ENCODE peak calls at places on chromosomes 3 and 15, in ten cellular contexts. Y is testis, E is body of pancreas, H is adrenal gland, L is uterus, D is heart left ventricle, Q is right lobe of liver, A is stomach, C is suprapubic skin, S is thyroid gland. F is an unnamed sample.

GRCh38 chr3:60053518-60054265 is 1003.9 kb upstream of the CFAP20DC start:
- DNase-seq in Q (no peak), S (no peak), Y (no peak), D (no peak), A (no peak), L (no peak), C (no peak), E (no peak), H (no peak), F (no peak)

GRCh38 chr3:11720220-11721113 is 76.8 kb upstream of the VGLL4 start:
- DNase-seq in Q (peak), E (peak), H (peak), L (peak), C (peak), Y (peak), A (peak), S (peak), D (peak), F (no peak)

GRCh38 chr3:174541708-174542107 is 317.4 kb upstream of the NAALADL2 start:
- DNase-seq in Q (no peak), L (no peak), E (no peak), Y (no peak), A (no peak), H (no peak), C (no peak), D (no peak), S (no peak), F (no peak)

GRCh38 chr3:152071924-152072323 is 196.8 kb upstream of the MBNL1 start:
- DNase-seq in H (peak), L (no peak), S (no peak), A (no peak), Q (no peak), D (no peak), Y (peak), E (no peak), C (no peak), F (no peak)

GRCh38 chr3:217436-217835 is 20.9 kb downstream of the CHL1 start:
- DNase-seq in L (no peak), E (no peak), Q (no peak), Y (no peak), C (no peak), A (no peak), D (no peak), H (no peak), S (no peak), F (no peak)

GRCh38 chr15:36469567-36469966 is 109.9 kb upstream of the CDIN1 start:
- DNase-seq in A (no peak), D (no peak), Q (no peak), E (no peak), H (no peak), S (no peak), C (no peak), L (no peak), Y (no peak), F (no peak)

GRCh38 chr15:57506422-57506821 is 85.3 kb upstream of the MYZAP start:
- DNase-seq in D (no peak), C (no peak), A (no peak), E (peak), Q (no peak), S (no peak), H (no peak), Y (no peak), L (no peak), F (no peak)

GRCh38 chr3:33490641-33491241 is 50.5 kb upstream of the UBP1 start:
- DNase-seq in E (no peak), A (peak), L (no peak), C (no peak), Q (no peak), Y (no peak), S (peak), D (no peak), H (no peak), F (no peak)

GRCh38 chr15:41893422-41894250 is at the start of gene SPTBN5:
- DNase-seq in H (no peak), E (no peak), D (no peak), C (peak), Q (peak), A (no peak), L (no peak), S (no peak), Y (no peak), F (no peak)

GRCh38 chr15:41895957-41896356 is 2.1 kb upstream of the SPTBN5 start:
- DNase-seq in E (no peak), Y (no peak), C (no peak), L (no peak), A (no peak), S (no peak), H (no peak), Q (no peak), D (no peak), F (no peak)

GRCh38 chr15:41894251-41894790 is 468 bp upstream of the SPTBN5 start:
- DNase-seq in H (no peak), E (no peak), D (no peak), C (peak), S (no peak), Q (no peak), Y (no peak), A (no peak), L (no peak), F (no peak)

GRCh38 chr15:41895491-41895890 is 1.6 kb upstream of the SPTBN5 start:
- DNase-seq in L (no peak), S (no peak), D (no peak), Q (peak), Y (no peak), E (no peak), H (no peak), C (peak), A (no peak), F (no peak)

DNA sequence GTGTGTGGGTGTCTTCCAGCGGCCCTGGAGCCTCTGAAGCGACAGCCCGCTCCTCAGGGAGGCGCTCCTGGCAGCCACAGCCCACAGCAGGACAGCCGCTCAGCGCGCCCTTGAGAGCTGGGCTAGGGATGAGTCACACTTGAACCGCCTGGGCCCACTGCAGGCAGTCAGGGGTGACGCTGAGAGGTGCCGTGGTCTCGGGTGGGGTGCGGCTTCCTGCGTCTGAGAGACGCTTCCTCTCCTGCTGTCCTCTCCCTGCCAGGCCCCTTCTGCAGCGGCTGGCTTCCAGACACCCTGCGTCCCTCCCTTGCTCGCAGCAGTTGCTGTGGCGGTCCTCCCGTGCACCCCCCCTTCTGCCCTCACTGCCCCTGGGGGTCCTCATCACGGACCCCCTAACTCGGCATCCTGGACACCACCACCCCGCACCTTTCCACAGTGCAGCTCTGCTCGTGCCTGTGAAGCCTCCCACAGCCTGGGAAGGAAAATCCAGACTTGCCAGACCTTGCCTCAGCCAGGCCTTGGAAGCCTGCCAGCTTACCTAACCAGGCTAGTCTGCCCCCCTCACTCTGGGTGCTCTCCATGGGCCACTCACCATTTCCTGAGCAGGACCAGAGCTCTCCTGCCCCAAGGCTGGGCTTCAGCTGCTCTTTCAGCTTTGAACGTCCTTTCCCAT is 1.1 kb upstream of the SPTBN5 start:
- DNase-seq in A (peak), C (peak), Y (peak), H (peak), Q (peak), L (peak), D (peak), S (peak), E (peak), F (peak)
- TF ChIP-seq CTCF in A (no peak), C (no peak), Y (no peak), H (no peak), Q (no peak), L (no peak), D (peak), S (no peak), E (no peak), F (no peak)

GRCh38 chr3:101676219-101676764 is 640 bp downstream of the ZBTB11 start:
- DNase-seq in C (peak), A (peak), Q (peak), D (peak), H (peak), S (peak), L (peak), Y (peak), E (peak), F (no peak)
- TF ChIP-seq POLR2A in C (no peak), A (no peak), Q (peak), D (no peak), H (peak), S (no peak), L (peak), Y (no peak), E (peak), F (no peak)

GRCh38 chr3:50154476-50154839 is 666 bp upstream of the SEMA3F start:
- DNase-seq in Q (no peak), D (no peak), H (no peak), E (no peak), A (no peak), S (no peak), L (no peak), Y (no peak), C (no peak), F (no peak)
- TF ChIP-seq CTCF in Q (peak), D (peak), H (no peak), E (peak), A (no peak), S (peak), L (peak), Y (no peak), C (no peak), F (no peak)

GRCh38 chr3:176988795-176989194 is 208.5 kb downstream of the TBL1XR1 start:
- DNase-seq in D (no peak), C (no peak), A (no peak), Y (no peak), H (no peak), S (no peak), E (no peak), Q (no peak), L (no peak), F (no peak)
- TF ChIP-seq POLR2A in D (no peak), C (no peak), A (no peak), Y (no peak), H (no peak), S (no peak), E (no peak), Q (no peak), L (no peak), F (no peak)

DNA sequence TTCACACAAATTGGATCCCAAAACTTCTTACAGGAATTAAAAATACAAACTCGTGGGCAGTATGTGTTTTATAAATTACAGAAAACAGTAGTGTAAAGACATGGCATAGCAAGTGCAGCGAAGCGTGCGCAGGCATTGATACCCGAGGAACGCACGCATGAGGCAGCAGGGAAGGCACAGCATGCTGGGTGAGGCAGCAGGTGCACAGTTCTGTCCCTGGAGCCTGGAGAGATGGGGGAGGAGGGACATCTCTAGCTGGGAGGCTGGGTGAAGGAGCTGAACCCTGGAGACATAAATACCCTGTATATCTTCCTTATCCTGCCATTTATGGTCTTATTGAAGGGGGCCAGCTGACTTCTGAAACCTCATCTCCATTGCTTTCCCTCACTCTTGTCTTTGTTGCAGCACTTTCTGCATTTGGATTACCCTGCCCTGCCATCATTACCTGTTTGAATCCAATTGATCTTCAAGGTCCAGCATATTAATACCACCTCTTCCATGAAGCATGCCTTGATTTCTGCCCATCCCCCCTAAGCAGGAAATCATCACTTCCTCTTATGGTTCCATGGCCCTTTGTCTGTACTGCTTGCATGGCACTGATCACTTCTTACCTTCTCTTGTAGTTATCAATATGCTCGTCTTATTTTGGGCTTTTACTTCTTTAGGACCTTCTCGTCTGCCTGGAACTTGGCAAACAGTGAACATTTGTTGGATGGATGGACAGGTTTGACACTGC is 20.5 kb downstream of the LPP start:
- DNase-seq in Q (no peak), A (no peak), C (no peak), S (no peak), L (no peak), Y (peak), E (no peak), H (no peak), D (no peak), F (no peak)
- TF ChIP-seq CTCF in Q (no peak), A (no peak), C (no peak), S (no peak), L (no peak), Y (no peak), E (no peak), H (no peak), D (no peak), F (no peak)

DNA sequence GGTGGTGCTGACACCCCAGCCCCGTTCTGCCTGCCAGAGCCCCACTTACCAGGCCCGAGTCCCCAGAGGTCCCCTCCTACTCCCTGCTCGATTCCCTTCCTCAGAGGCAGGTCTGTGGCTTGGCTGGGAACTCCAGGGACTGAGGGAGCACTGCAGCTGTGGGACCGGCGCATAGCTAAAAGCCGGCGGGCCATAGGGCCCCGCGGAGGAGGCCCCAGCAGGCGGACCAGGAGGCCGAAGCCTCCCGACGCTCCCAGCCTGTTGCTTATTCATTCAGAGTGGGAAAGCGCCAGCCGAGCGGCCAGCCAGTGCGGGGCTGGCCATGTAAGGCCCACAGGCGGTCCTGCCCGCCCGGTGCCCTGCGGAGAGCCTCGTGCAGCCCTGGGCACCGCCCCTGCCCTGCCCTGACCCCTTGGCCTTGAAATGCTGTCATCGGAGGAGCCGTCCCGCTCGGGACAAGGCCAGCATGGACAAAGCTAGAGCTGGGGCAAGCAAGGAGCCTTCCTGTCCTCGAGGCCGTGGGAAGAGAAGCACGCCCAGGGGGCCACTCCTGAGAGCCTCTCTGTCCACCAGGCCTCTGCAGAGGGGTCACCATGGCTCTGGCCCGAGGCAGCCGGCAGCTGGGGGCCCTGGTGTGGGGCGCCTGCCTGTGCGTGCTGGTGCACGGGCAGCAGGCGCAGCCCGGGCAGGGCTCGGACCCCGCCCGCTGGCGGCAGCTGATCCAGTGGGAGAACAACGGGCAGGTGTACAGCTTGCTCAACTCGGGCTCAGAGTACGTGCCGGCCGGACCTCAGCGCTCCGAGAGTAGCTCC is at the start of gene LOXL1:
- DNase-seq in H (no peak), Q (peak), E (peak), A (peak), S (peak), C (no peak), L (peak), D (peak), Y (peak), F (no peak)
- TF ChIP-seq POLR2A in H (peak), Q (peak), E (peak), A (no peak), S (no peak), C (peak), L (peak), D (no peak), Y (no peak), F (peak)

GRCh38 chr15:59646271-59646670 is 11.0 kb downstream of the GTF2A2 start:
- DNase-seq in L (no peak), D (no peak), E (no peak), A (no peak), S (no peak), H (no peak), Q (no peak), C (no peak), Y (no peak), F (no peak)

GRCh38 chr15:59644757-59645156 is 12.6 kb downstream of the GTF2A2 start:
- DNase-seq in L (no peak), C (no peak), A (no peak), S (no peak), E (no peak), H (no peak), D (no peak), Q (no peak), Y (no peak), F (no peak)

GRCh38 chr15:59647085-59647484 is 10.2 kb downstream of the GTF2A2 start:
- DNase-seq in L (no peak), E (no peak), S (no peak), A (no peak), Q (no peak), Y (no peak), H (no peak), C (no peak), D (no peak), F (no peak)

GRCh38 chr15:59642351-59642750 is 15.0 kb downstream of the GTF2A2 start:
- DNase-seq in A (no peak), Y (no peak), H (no peak), S (no peak), L (no peak), Q (no peak), D (no peak), E (no peak), C (no peak), F (no peak)
- TF ChIP-seq CTCF in A (no peak), Y (no peak), H (peak), S (no peak), L (no peak), Q (no peak), D (no peak), E (no peak), C (no peak), F (no peak)

F was measured in esophagus squamous epithelium.